ENCODE peak calls at places on chromosomes 4 and X, in nine cellular contexts. Z, L, Q, K, G, I, D, S and A are unnamed samples.

GRCh38 chrX:23901805-23902204 is 5.9 kb downstream of the APOO start:
- DNase-seq in Q (no peak), I (peak), K (no peak), L (peak), S (peak), G (peak), Z (peak), D (peak), A (peak)

GRCh38 chr4:52983563-52984303 is 121.6 kb downstream of the RASL11B start:
- DNase-seq in Z (no peak), D (no peak), S (peak), K (no peak), G (no peak), L (no peak), I (no peak), Q (no peak), A (no peak)

GRCh38 chr4:93317046-93317445 is 511.5 kb upstream of the ATOH1 start:
- DNase-seq in S (no peak), K (no peak), Q (no peak), Z (no peak), G (no peak), L (no peak), I (no peak), D (no peak), A (no peak)

GRCh38 chrX:10195947-10196346 is 39.2 kb downstream of the CLCN4 start:
- DNase-seq in Q (no peak), L (no peak), Z (no peak), D (no peak), K (no peak), I (no peak), S (no peak), G (no peak), A (no peak)

GRCh38 chr4:41880022-41880837 is 55.0 kb upstream of the TMEM33 start:
- DNase-seq in I (no peak), Z (no peak), D (no peak), L (no peak), G (no peak), Q (no peak), K (no peak), S (no peak), A (no peak)

GRCh38 chr4:37758226-37758625 is 68.3 kb upstream of the PGM2 start:
- DNase-seq in L (no peak), S (peak), Z (peak), G (no peak), D (peak), Q (no peak), K (no peak), I (no peak), A (peak)

GRCh38 chrX:108437789-108438623 is at the start of gene COL4A6:
- DNase-seq in Z (peak), I (no peak), K (no peak), L (no peak), G (no peak), D (peak), S (no peak), Q (no peak), A (peak)

GRCh38 chr4:113397114-113397701 is 347.8 kb downstream of the ANK2 start:
- DNase-seq in Q (no peak), S (peak), L (no peak), Z (no peak), K (no peak), D (no peak), I (no peak), G (no peak), A (no peak)

GRCh38 chr4:73868206-73869129 is 725 bp upstream of the CXCL1 start:
- DNase-seq in K (no peak), I (no peak), D (no peak), L (no peak), G (no peak), Q (peak), S (no peak), Z (no peak), A (no peak)

GRCh38 chr4:158130204-158130603 is 42.6 kb downstream of the GASK1B start:
- DNase-seq in I (no peak), L (no peak), Z (no peak), K (no peak), S (no peak), G (no peak), D (no peak), Q (no peak), A (no peak)

GRCh38 chr4:138112389-138112788 is 129.8 kb downstream of the SLC7A11 start:
- DNase-seq in L (no peak), K (no peak), I (no peak), Z (no peak), D (no peak), S (no peak), G (no peak), Q (no peak), A (no peak)

GRCh38 chr4:2321279-2322196 is 59.6 kb upstream of the MXD4 start:
- DNase-seq in S (no peak), I (no peak), G (no peak), K (no peak), Q (no peak), Z (no peak), L (no peak), D (no peak), A (no peak)

GRCh38 chrX:30530591-30530990 is 47.0 kb downstream of the TASL start:
- DNase-seq in D (no peak), I (no peak), Q (no peak), Z (no peak), S (peak), G (no peak), L (no peak), K (no peak), A (no peak)

GRCh38 chr4:1601852-1602525 is 82.1 kb downstream of the FAM53A start:
- DNase-seq in K (no peak), S (no peak), G (no peak), I (no peak), Q (no peak), Z (no peak), D (no peak), L (no peak), A (no peak)

GRCh38 chr4:118826723-118827444 is 9.0 kb downstream of the SEC24D start:
- DNase-seq in I (no peak), D (no peak), K (no peak), S (no peak), G (no peak), L (no peak), Z (peak), Q (peak), A (no peak)

GRCh38 chrX:119272882-119273806 is 37.1 kb downstream of the PGRMC1 start:
- DNase-seq in S (peak), I (peak), K (no peak), D (peak), Z (peak), L (no peak), G (peak), Q (peak), A (no peak)

GRCh38 chr4:10963958-10964705 is 279.6 kb upstream of the CLNK start:
- DNase-seq in S (no peak), L (no peak), G (no peak), I (no peak), D (no peak), Z (no peak), Q (no peak), K (no peak), A (no peak)

GRCh38 chr4:87502580-87503238 is 26.5 kb downstream of the SPARCL1 start:
- DNase-seq in Q (no peak), S (peak), D (no peak), Z (no peak), G (no peak), K (no peak), L (no peak), I (no peak), A (no peak)

GRCh38 chrX:112734250-112734649 is 54.5 kb upstream of the LHFPL1 start:
- DNase-seq in K (no peak), D (no peak), Z (no peak), G (no peak), S (peak), L (no peak), I (no peak), Q (no peak), A (no peak)

GRCh38 chr4:110059556-110060191 is 138.7 kb downstream of the ELOVL6 start:
- DNase-seq in Q (no peak), K (no peak), I (peak), D (no peak), L (no peak), Z (peak), G (no peak), S (peak), A (no peak)

GRCh38 chrX:153499876-153500275 is 5.1 kb downstream of the BGN start:
- DNase-seq in K (no peak), Z (no peak), L (no peak), I (no peak), Q (no peak), S (no peak), D (no peak), G (no peak), A (no peak)

GRCh38 chr4:161601011-161601410 is 562.8 kb downstream of the FSTL5 start:
- DNase-seq in Z (no peak), S (no peak), G (no peak), L (no peak), K (no peak), I (no peak), D (no peak), Q (no peak), A (no peak)

GRCh38 chr4:48375651-48376291 is 34.4 kb downstream of the SLAIN2 start:
- DNase-seq in D (peak), S (peak), L (no peak), I (peak), Q (peak), Z (peak), G (peak), K (no peak), A (no peak)

GRCh38 chr4:158822348-158822747 is 53.5 kb downstream of the FNIP2 start:
- DNase-seq in S (no peak), K (no peak), G (no peak), I (no peak), D (no peak), L (no peak), Z (no peak), Q (no peak), A (no peak)

GRCh38 chr4:8314691-8315255 is 45.2 kb downstream of the HTRA3 start:
- DNase-seq in G (peak), K (peak), L (no peak), S (no peak), D (peak), Q (no peak), I (no peak), Z (no peak), A (peak)

GRCh38 chr4:137602401-137602800 is 70.1 kb upstream of the PCDH18 start:
- DNase-seq in G (no peak), K (no peak), L (no peak), I (no peak), S (no peak), Q (no peak), D (no peak), Z (no peak), A (no peak)

GRCh38 chr4:183430317-183430986 is 14.0 kb upstream of the CDKN2AIP start:
- DNase-seq in G (no peak), D (no peak), Q (no peak), I (no peak), S (no peak), L (no peak), K (no peak), Z (no peak), A (peak)

GRCh38 chr4:38811307-38811706 is 6.7 kb upstream of the TLR1 start:
- DNase-seq in Q (no peak), I (no peak), K (no peak), S (no peak), G (no peak), D (no peak), L (no peak), Z (no peak), A (no peak)

GRCh38 chr4:78337621-78338020 is 213.9 kb upstream of the ANXA3 start:
- DNase-seq in L (no peak), I (no peak), D (no peak), G (no peak), Q (no peak), Z (no peak), S (no peak), K (no peak), A (no peak)

GRCh38 chrX:151687635-151688034 is 7.6 kb upstream of the PRRG3 start:
- DNase-seq in S (no peak), G (no peak), I (no peak), D (no peak), K (no peak), Z (no peak), Q (no peak), L (no peak), A (no peak)

GRCh38 chr4:120481711-120482110 is 415.1 kb upstream of the MAD2L1 start:
- DNase-seq in S (no peak), Z (no peak), K (no peak), Q (no peak), D (no peak), I (no peak), L (no peak), G (no peak), A (no peak)
- H3K4me3 ChIP-seq in S (no peak), Z (no peak), K (no peak), Q (no peak), D (no peak), I (no peak), L (no peak), G (no peak), A (no peak)

DNA sequence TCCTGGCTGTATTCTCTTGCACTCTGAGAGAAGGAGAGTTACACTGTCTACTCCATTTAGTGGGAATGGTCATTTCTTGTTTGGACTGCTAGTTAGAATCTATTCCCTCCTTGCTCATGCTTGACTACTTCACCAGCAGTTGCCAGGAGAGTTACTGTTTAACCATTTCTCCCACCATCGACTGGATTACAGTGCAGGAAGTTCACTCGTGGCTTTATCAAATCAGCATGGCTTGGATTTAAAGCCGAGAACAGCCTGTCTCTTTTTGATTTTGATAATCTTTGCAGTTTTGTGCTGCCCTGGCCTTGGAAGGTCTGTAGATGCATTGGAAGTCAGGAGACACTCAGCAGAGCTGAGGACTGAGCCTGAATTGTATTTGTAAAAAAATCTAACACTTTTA is 3.2 kb downstream of the GBA3 start:
- DNase-seq in G (no peak), D (no peak), Q (no peak), L (no peak), I (peak), S (no peak), Z (peak), K (no peak), A (no peak)
- TF ChIP-seq POLR2A in G (no peak), D (no peak), Q (no peak), L (no peak), I (no peak), S (no peak), Z (no peak), K (no peak), A (no peak)

GRCh38 chrX:136933617-136934145 is 53.2 kb upstream of the RBMX start:
- DNase-seq in Z (peak), S (no peak), D (no peak), G (no peak), I (no peak), L (no peak), K (no peak), Q (no peak), A (peak)
- H3K4me3 ChIP-seq in Z (no peak), S (no peak), D (peak), G (peak), I (no peak), L (no peak), K (no peak), Q (no peak), A (peak)

DNA sequence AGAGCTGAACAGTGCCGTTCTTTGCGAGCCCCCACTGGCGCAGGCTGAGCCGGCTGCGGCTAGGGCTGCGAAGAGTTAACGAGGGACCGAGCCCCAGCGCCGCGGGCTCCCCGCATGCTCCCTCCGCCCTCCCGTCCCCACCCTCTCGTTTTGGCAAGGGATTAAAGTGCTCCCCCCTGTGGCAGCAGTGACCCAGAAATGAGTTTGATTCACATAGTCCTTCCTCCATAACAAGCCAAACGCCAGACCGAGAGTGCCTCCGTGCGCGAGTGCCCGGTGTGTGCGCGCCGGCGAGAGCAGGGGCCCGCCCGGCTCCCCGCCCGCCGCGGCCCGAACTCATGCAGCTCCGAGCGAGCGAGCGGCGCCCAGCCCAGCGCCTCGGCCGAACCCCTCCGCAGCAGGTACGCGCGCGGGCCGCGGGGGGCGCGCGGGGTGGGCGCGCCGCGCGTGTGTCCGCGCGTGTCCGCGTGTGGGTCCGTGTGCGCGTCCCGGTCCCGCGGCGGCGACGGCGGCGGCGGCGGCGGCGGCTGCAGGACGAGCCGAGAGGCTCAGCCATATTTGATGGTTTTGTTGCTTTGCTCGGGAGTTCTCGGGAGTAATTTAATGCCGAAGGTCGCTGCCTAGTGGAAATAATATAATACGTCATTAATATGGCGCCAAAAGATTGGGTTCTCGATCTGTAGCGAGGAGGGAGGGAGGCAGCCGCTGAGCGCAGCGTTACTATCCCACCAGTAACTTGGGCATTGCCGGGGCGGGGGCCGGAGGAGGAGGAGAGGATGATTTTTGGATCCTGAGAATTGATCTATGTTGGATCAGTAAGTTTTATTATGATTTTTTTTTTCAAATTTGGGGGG is at the start of gene JADE1:
- DNase-seq in G (peak), I (peak), Z (peak), K (peak), D (peak), S (peak), Q (peak), L (peak), A (peak)
- TF ChIP-seq POLR2A in G (no peak), I (peak), Z (peak), K (peak), D (no peak), S (peak), Q (peak), L (peak), A (peak)

DNA sequence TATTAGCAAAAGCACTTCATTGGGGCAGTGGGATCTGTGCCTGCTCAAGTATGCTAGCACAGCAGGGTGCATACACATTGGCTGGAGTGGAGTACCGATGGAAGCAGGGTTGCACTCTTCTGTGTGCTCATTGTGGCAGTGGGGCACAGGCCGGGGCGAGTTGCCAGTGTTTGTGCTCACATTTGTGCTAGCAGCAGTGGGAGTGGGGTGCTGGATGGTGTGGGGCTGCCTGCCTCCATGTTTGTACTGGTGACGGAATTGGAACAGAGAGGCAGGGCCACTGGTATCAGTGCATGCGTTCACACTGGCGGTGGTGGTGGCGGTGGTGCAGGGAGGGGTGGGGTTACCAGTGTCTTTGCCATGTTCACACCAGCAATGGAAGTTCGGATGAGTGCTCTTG is 138.0 kb downstream of the POU4F2 start:
- DNase-seq in G (no peak), S (no peak), D (no peak), Q (peak), L (no peak), I (no peak), Z (peak), K (peak), A (no peak)
- H3K4me3 ChIP-seq in G (no peak), S (no peak), D (no peak), Q (no peak), L (no peak), I (no peak), Z (no peak), K (no peak), A (no peak)